ENCODE peak calls at places on chromosome 12, in seven cellular contexts. One of them, this sample, is unnamed.

GRCh38 chr12:118025168-118025567 is 8.7 kb downstream of the RFC5 start:
- DNase-seq in SK-N-SH: no peak
- DNase-seq in HCT116: no peak
- DNase-seq in HepG2: no peak
- DNase-seq in H1: no peak
- DNase-seq in GM12878: no peak
- DNase-seq in K562: no peak
- DNase-seq in this sample: no peak

GRCh38 chr12:94308612-94309011 is 151.1 kb downstream of the CEP83 start:
- DNase-seq in SK-N-SH: no peak
- DNase-seq in HCT116: no peak
- DNase-seq in HepG2: no peak
- DNase-seq in H1: no peak
- DNase-seq in GM12878: no peak
- DNase-seq in K562: no peak
- DNase-seq in this sample: no peak

GRCh38 chr12:89983622-89984021 is 275.0 kb upstream of the ATP2B1 start:
- DNase-seq in SK-N-SH: no peak
- DNase-seq in HCT116: no peak
- DNase-seq in HepG2: no peak
- DNase-seq in H1: no peak
- DNase-seq in GM12878: no peak
- DNase-seq in K562: no peak
- DNase-seq in this sample: no peak

GRCh38 chr12:40727774-40728483 is 35.7 kb downstream of the CNTN1 start:
- DNase-seq in SK-N-SH: peak; percentile 33
- DNase-seq in HCT116: no peak
- DNase-seq in HepG2: no peak
- DNase-seq in H1: no peak
- DNase-seq in GM12878: no peak
- DNase-seq in K562: no peak
- DNase-seq in this sample: no peak

GRCh38 chr12:3129301-3130052 is 52.3 kb downstream of the TSPAN9 start:
- DNase-seq in SK-N-SH: no peak
- DNase-seq in HCT116: no peak
- DNase-seq in HepG2: no peak
- DNase-seq in H1: no peak
- DNase-seq in GM12878: peak; percentile 25
- DNase-seq in K562: no peak
- DNase-seq in this sample: no peak

GRCh38 chr12:28708918-28709371 is 440.1 kb upstream of the FAR2 start:
- DNase-seq in SK-N-SH: no peak
- DNase-seq in HCT116: no peak
- DNase-seq in HepG2: no peak
- DNase-seq in H1: no peak
- DNase-seq in GM12878: no peak
- DNase-seq in K562: no peak
- DNase-seq in this sample: no peak

GRCh38 chr12:121494093-121494787 is 86.6 kb downstream of the KDM2B start:
- DNase-seq in SK-N-SH: peak; percentile 73
- DNase-seq in HCT116: peak; percentile 8
- DNase-seq in HepG2: no peak
- DNase-seq in H1: peak; percentile 33
- DNase-seq in GM12878: no peak
- DNase-seq in K562: peak; percentile 78
- DNase-seq in this sample: peak; percentile 24

GRCh38 chr12:64187794-64188193 is 34.3 kb downstream of the KICS2 start:
- DNase-seq in SK-N-SH: no peak
- DNase-seq in HCT116: no peak
- DNase-seq in HepG2: no peak
- DNase-seq in H1: no peak
- DNase-seq in GM12878: no peak
- DNase-seq in K562: no peak
- DNase-seq in this sample: no peak

GRCh38 chr12:24054411-24054810 is 104.9 kb upstream of the SOX5 start:
- DNase-seq in SK-N-SH: no peak
- DNase-seq in HCT116: no peak
- DNase-seq in HepG2: no peak
- DNase-seq in H1: no peak
- DNase-seq in GM12878: no peak
- DNase-seq in K562: no peak
- DNase-seq in this sample: no peak

GRCh38 chr12:120687570-120688289 is 781 bp downstream of the MLEC start:
- DNase-seq in SK-N-SH: no peak
- DNase-seq in HCT116: no peak
- DNase-seq in HepG2: no peak
- DNase-seq in H1: no peak
- DNase-seq in GM12878: no peak
- DNase-seq in K562: peak; percentile 35
- DNase-seq in this sample: no peak

GRCh38 chr12:45789025-45789424 is 59.5 kb downstream of the ARID2 start:
- DNase-seq in SK-N-SH: peak; percentile 6
- DNase-seq in HCT116: no peak
- DNase-seq in HepG2: no peak
- DNase-seq in H1: no peak
- DNase-seq in GM12878: no peak
- DNase-seq in K562: no peak
- DNase-seq in this sample: no peak

GRCh38 chr12:118560733-118561132 is 184.4 kb downstream of the SUDS3 start:
- DNase-seq in SK-N-SH: no peak
- DNase-seq in HCT116: no peak
- DNase-seq in HepG2: no peak
- DNase-seq in H1: no peak
- DNase-seq in GM12878: no peak
- DNase-seq in K562: no peak
- DNase-seq in this sample: no peak

GRCh38 chr12:6335451-6336078 is 6.3 kb downstream of the TNFRSF1A start:
- DNase-seq in SK-N-SH: peak; percentile 74
- DNase-seq in HCT116: no peak
- DNase-seq in HepG2: peak; percentile 90
- DNase-seq in H1: no peak
- DNase-seq in GM12878: peak; percentile 60
- DNase-seq in K562: peak; percentile 54
- DNase-seq in this sample: no peak

GRCh38 chr12:109770104-109770860 is 56.7 kb downstream of the FAM222A start:
- DNase-seq in SK-N-SH: peak; percentile 27
- DNase-seq in HCT116: no peak
- DNase-seq in HepG2: no peak
- DNase-seq in H1: no peak
- DNase-seq in GM12878: no peak
- DNase-seq in K562: no peak
- DNase-seq in this sample: no peak

GRCh38 chr12:67593041-67593870 is 55.3 kb upstream of the DYRK2 start:
- DNase-seq in SK-N-SH: no peak
- DNase-seq in HCT116: peak; percentile 87
- DNase-seq in HepG2: no peak
- DNase-seq in H1: no peak
- DNase-seq in GM12878: no peak
- DNase-seq in K562: no peak
- DNase-seq in this sample: no peak

GRCh38 chr12:25682421-25682820 is 129.3 kb upstream of the LMNTD1 start:
- DNase-seq in SK-N-SH: no peak
- DNase-seq in HCT116: no peak
- DNase-seq in HepG2: no peak
- DNase-seq in H1: no peak
- DNase-seq in GM12878: no peak
- DNase-seq in K562: no peak
- DNase-seq in this sample: no peak

GRCh38 chr12:46212108-46212982 is 56.5 kb downstream of the SLC38A1 start:
- DNase-seq in SK-N-SH: no peak
- DNase-seq in HCT116: no peak
- DNase-seq in HepG2: no peak
- DNase-seq in H1: no peak
- DNase-seq in GM12878: no peak
- DNase-seq in K562: no peak
- DNase-seq in this sample: no peak

GRCh38 chr12:119020377-119021360 is 39.3 kb downstream of the SRRM4 start:
- DNase-seq in SK-N-SH: peak; percentile 26
- DNase-seq in HCT116: peak; percentile 36
- DNase-seq in HepG2: peak; percentile 36
- DNase-seq in H1: peak; percentile 54
- DNase-seq in GM12878: no peak
- DNase-seq in K562: peak; percentile 81
- DNase-seq in this sample: no peak

GRCh38 chr12:76035045-76035444 is 3.5 kb upstream of the PHLDA1 start:
- DNase-seq in SK-N-SH: no peak
- DNase-seq in HCT116: no peak
- DNase-seq in HepG2: no peak
- DNase-seq in H1: no peak
- DNase-seq in GM12878: no peak
- DNase-seq in K562: no peak
- DNase-seq in this sample: no peak

GRCh38 chr12:57158665-57159064 is 11.2 kb upstream of the LRP1-AS start:
- DNase-seq in SK-N-SH: peak; percentile 39
- DNase-seq in HCT116: no peak
- DNase-seq in HepG2: no peak
- DNase-seq in H1: no peak
- DNase-seq in GM12878: no peak
- DNase-seq in K562: no peak
- DNase-seq in this sample: no peak

GRCh38 chr12:57154804-57155434 is 7.5 kb upstream of the LRP1-AS start:
- DNase-seq in SK-N-SH: no peak
- DNase-seq in HCT116: no peak
- DNase-seq in HepG2: peak; percentile 67
- DNase-seq in H1: no peak
- DNase-seq in GM12878: no peak
- DNase-seq in K562: no peak
- DNase-seq in this sample: no peak

GRCh38 chr12:57157588-57158173 is 10.3 kb upstream of the LRP1-AS start:
- DNase-seq in SK-N-SH: no peak
- DNase-seq in HCT116: no peak
- DNase-seq in HepG2: no peak
- DNase-seq in H1: no peak
- DNase-seq in GM12878: no peak
- DNase-seq in K562: no peak
- DNase-seq in this sample: no peak

GRCh38 chr12:57158186-57158585 is 10.8 kb upstream of the LRP1-AS start:
- DNase-seq in SK-N-SH: no peak
- DNase-seq in HCT116: no peak
- DNase-seq in HepG2: no peak
- DNase-seq in H1: no peak
- DNase-seq in GM12878: no peak
- DNase-seq in K562: no peak
- DNase-seq in this sample: no peak

DNA sequence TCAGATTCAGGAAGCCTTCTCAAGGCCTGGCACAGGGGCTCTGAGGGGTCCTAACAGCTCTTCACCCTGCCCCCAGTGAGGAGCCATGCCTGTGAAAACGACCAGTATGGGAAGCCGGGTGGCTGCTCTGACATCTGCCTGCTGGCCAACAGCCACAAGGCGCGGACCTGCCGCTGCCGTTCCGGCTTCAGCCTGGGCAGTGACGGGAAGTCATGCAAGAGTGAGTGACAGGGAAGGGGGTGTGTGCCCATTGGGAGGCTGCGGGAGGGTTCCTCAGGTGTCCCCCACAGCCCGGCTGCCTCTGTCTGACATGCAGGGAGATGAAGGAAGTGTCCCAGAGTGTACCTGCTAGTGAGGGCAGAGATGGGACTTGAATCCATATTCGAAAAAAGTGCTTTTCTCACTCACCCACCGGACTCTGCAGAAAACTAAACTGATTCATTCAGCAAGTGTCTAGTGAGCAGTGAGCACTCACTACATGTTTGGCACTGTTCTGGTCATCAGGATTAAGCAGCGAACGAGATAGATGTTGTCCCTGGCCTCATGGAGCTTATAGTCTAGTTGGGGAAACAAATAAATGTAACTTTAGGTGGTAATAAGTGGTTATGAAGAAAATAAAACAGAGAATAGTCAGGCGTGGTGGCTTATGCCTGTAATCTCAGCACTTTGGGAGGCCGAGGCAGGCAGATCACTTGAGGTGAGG is 9.4 kb upstream of the LRP1-AS start:
- DNase-seq in SK-N-SH: no peak
- DNase-seq in HCT116: no peak
- DNase-seq in HepG2: no peak
- DNase-seq in H1: no peak
- DNase-seq in GM12878: no peak
- DNase-seq in K562: no peak
- DNase-seq in this sample: no peak
- H3K4me3 ChIP-seq in SK-N-SH: no peak overlapping the region
- H3K4me3 ChIP-seq in HCT116: no peak overlapping the region
- H3K4me3 ChIP-seq in HepG2: no peak overlapping the region
- H3K4me3 ChIP-seq in H1: no peak overlapping the region
- H3K4me3 ChIP-seq in GM12878: no peak overlapping the region
- H3K4me3 ChIP-seq in K562: no peak overlapping the region
- H3K4me3 ChIP-seq in this sample: no peak overlapping the region

GRCh38 chr12:92574046-92574783 is 128.6 kb upstream of the PLEKHG7 start:
- DNase-seq in SK-N-SH: no peak
- DNase-seq in HCT116: peak; percentile 27
- DNase-seq in HepG2: peak; percentile 15
- DNase-seq in H1: no peak
- DNase-seq in GM12878: no peak
- DNase-seq in K562: no peak
- DNase-seq in this sample: no peak

GRCh38 chr12:92571169-92571568 is 131.6 kb upstream of the PLEKHG7 start:
- DNase-seq in SK-N-SH: no peak
- DNase-seq in HCT116: no peak
- DNase-seq in HepG2: no peak
- DNase-seq in H1: no peak
- DNase-seq in GM12878: no peak
- DNase-seq in K562: no peak
- DNase-seq in this sample: no peak

GRCh38 chr12:92571844-92572543 is 130.8 kb upstream of the PLEKHG7 start:
- DNase-seq in SK-N-SH: no peak
- DNase-seq in HCT116: no peak
- DNase-seq in HepG2: no peak
- DNase-seq in H1: no peak
- DNase-seq in GM12878: no peak
- DNase-seq in K562: no peak
- DNase-seq in this sample: no peak

GRCh38 chr12:92573104-92573503 is 129.7 kb upstream of the PLEKHG7 start:
- DNase-seq in SK-N-SH: no peak
- DNase-seq in HCT116: no peak
- DNase-seq in HepG2: no peak
- DNase-seq in H1: no peak
- DNase-seq in GM12878: no peak
- DNase-seq in K562: no peak
- DNase-seq in this sample: no peak

GRCh38 chr12:92574911-92575570 is 127.7 kb upstream of the PLEKHG7 start:
- DNase-seq in SK-N-SH: no peak
- DNase-seq in HCT116: no peak
- DNase-seq in HepG2: peak; percentile 9
- DNase-seq in H1: no peak
- DNase-seq in GM12878: no peak
- DNase-seq in K562: no peak
- DNase-seq in this sample: no peak
- TF ChIP-seq SIN3A in SK-N-SH: no peak
- TF ChIP-seq SIN3A in HCT116: no peak
- TF ChIP-seq SIN3A in HepG2: no peak
- TF ChIP-seq SIN3A in H1: no peak
- TF ChIP-seq SIN3A in GM12878: no peak
- TF ChIP-seq SIN3A in K562: no peak
- TF ChIP-seq SIN3A in this sample: no peak

GRCh38 chr12:111414711-111415252 is 9.1 kb downstream of the SH2B3 start:
- DNase-seq in SK-N-SH: no peak
- DNase-seq in HCT116: no peak
- DNase-seq in HepG2: no peak
- DNase-seq in H1: no peak
- DNase-seq in GM12878: no peak
- DNase-seq in K562: no peak
- DNase-seq in this sample: no peak
- H3K4me3 ChIP-seq in SK-N-SH: no peak overlapping the region
- H3K4me3 ChIP-seq in HCT116: no peak overlapping the region
- H3K4me3 ChIP-seq in HepG2: no peak overlapping the region
- H3K4me3 ChIP-seq in H1: no peak overlapping the region
- H3K4me3 ChIP-seq in GM12878: no peak overlapping the region
- H3K4me3 ChIP-seq in K562: no peak overlapping the region
- H3K4me3 ChIP-seq in this sample: no peak overlapping the region

GRCh38 chr12:96720363-96720705 is 186.7 kb upstream of the NEDD1 start:
- DNase-seq in SK-N-SH: no peak
- DNase-seq in HCT116: no peak
- DNase-seq in HepG2: no peak
- DNase-seq in H1: no peak
- DNase-seq in GM12878: no peak
- DNase-seq in K562: no peak
- DNase-seq in this sample: no peak
- TF ChIP-seq SIN3A in SK-N-SH: no peak
- TF ChIP-seq SIN3A in HCT116: no peak
- TF ChIP-seq SIN3A in HepG2: no peak
- TF ChIP-seq SIN3A in H1: no peak
- TF ChIP-seq SIN3A in GM12878: no peak
- TF ChIP-seq SIN3A in K562: no peak
- TF ChIP-seq SIN3A in this sample: no peak